ENCODE peak calls at places on chromosome 13, in four cellular contexts. P is Caco-2, K is uterus, S is fibroblast of lung. E is an unnamed sample.
A peak's percentile ranks its signal among the peaks of the same experiment; 100 is the strongest.

GRCh38 chr13:35744566-35745203 is 268.2 kb upstream of the MAB21L1 start:
- DNase-seq in P (no peak), K (no peak), S (peak; percentile 48), E (no peak)

GRCh38 chr13:38902551-38902950 is 88.1 kb downstream of the STOML3 start:
- DNase-seq in P (no peak), K (no peak), S (no peak), E (no peak)

GRCh38 chr13:106357198-106357597 is 178.3 kb downstream of the EFNB2 start:
- DNase-seq in P (no peak), K (no peak), S (no peak), E (no peak)

GRCh38 chr13:36789730-36790129 is 29.3 kb upstream of the RFXAP start:
- DNase-seq in P (no peak), K (no peak), S (no peak), E (no peak)

GRCh38 chr13:45847554-45848224 is 3.9 kb downstream of the SIAH3 start:
- DNase-seq in P (no peak), K (no peak), S (peak; percentile 34), E (peak; percentile 75)

GRCh38 chr13:48156466-48156865 is 61.6 kb upstream of the MED4 start:
- DNase-seq in P (no peak), K (no peak), S (no peak), E (peak; percentile 86)

GRCh38 chr13:94239135-94239534 is 240.3 kb downstream of the DCT start:
- DNase-seq in P (no peak), K (no peak), S (peak; percentile 88), E (peak; percentile 7)

GRCh38 chr13:27663947-27664346 is 42.3 kb downstream of the POLR1D start:
- DNase-seq in P (no peak), K (no peak), S (no peak), E (no peak)

GRCh38 chr13:37303610-37304009 is 198.1 kb upstream of the CSNK1A1L start:
- DNase-seq in P (no peak), K (no peak), S (no peak), E (no peak)

GRCh38 chr13:69306766-69307165 is 800.9 kb upstream of the ATXN8OS start:
- DNase-seq in P (no peak), K (no peak), S (no peak), E (no peak)

GRCh38 chr13:113766035-113766800 is 7.2 kb downstream of the TMEM255B start:
- DNase-seq in P (no peak), K (no peak), S (no peak), E (no peak)

GRCh38 chr13:24270639-24271131 is 38.7 kb upstream of the C1QTNF9 start:
- DNase-seq in P (peak; percentile 51), K (peak; percentile 39), S (peak; percentile 62), E (peak; percentile 80)

GRCh38 chr13:33953203-33953602 is 135.3 kb downstream of the RFC3 start:
- DNase-seq in P (no peak), K (no peak), S (peak; percentile 83), E (no peak)

GRCh38 chr13:20980420-20980819 is 77.9 kb upstream of the XPO4 start:
- DNase-seq in P (no peak), K (no peak), S (no peak), E (no peak)

GRCh38 chr13:54758795-54759194 is 1730.2 kb downstream of the OLFM4 start:
- DNase-seq in P (no peak), K (no peak), S (no peak), E (no peak)

GRCh38 chr13:23631676-23632622 is 61.7 kb downstream of the TNFRSF19 start:
- DNase-seq in P (peak; percentile 49), K (no peak), S (no peak), E (no peak)

GRCh38 chr13:109476001-109476400 is 310.4 kb downstream of the IRS2 start:
- DNase-seq in P (no peak), K (no peak), S (no peak), E (no peak)

GRCh38 chr13:100767192-100767591 is 92.6 kb upstream of the TMTC4 start:
- DNase-seq in P (no peak), K (no peak), S (no peak), E (no peak)

GRCh38 chr13:79870123-79870522 is 389.2 kb downstream of the NDFIP2 start:
- DNase-seq in P (no peak), K (no peak), S (peak; percentile 36), E (no peak)

GRCh38 chr13:45121421-45121820 is 1.1 kb downstream of the GTF2F2 start:
- DNase-seq in P (peak; percentile 10), K (no peak), S (peak; percentile 43), E (no peak)

GRCh38 chr13:79987761-79988160 is 353.2 kb downstream of the SPRY2 start:
- DNase-seq in P (no peak), K (no peak), S (no peak), E (no peak)

GRCh38 chr13:98768522-98768921 is 16.1 kb upstream of the SLC15A1 start:
- DNase-seq in P (no peak), K (no peak), S (no peak), E (no peak)

GRCh38 chr13:113729329-113730019 is 29.6 kb upstream of the TMEM255B start:
- DNase-seq in P (no peak), K (no peak), S (peak; percentile 14), E (no peak)

GRCh38 chr13:58298556-58299135 is 667.1 kb downstream of the PCDH17 start:
- DNase-seq in P (no peak), K (no peak), S (no peak), E (no peak)

GRCh38 chr13:112238436-112238995 is 137.6 kb upstream of the SPACA7 start:
- DNase-seq in P (no peak), K (no peak), S (no peak), E (no peak)

GRCh38 chr13:33262554-33262953 is 23.0 kb downstream of the STARD13 start:
- DNase-seq in P (no peak), K (no peak), S (no peak), E (no peak)

GRCh38 chr13:59890064-59890463 is 273.7 kb downstream of the DIAPH3 start:
- DNase-seq in P (no peak), K (no peak), S (no peak), E (no peak)

GRCh38 chr13:108902557-108903155 is 273.2 kb downstream of the MYO16 start:
- DNase-seq in P (no peak), K (no peak), S (no peak), E (no peak)

GRCh38 chr13:108227651-108228272 is 9.6 kb downstream of the ABHD13 start:
- DNase-seq in P (peak; percentile 60), K (no peak), S (peak; percentile 18), E (peak; percentile 46)

GRCh38 chr13:59112375-59112774 is 1051.4 kb downstream of the DIAPH3 start:
- DNase-seq in P (no peak), K (no peak), S (peak; percentile 100), E (no peak)

GRCh38 chr13:22848539-22849052 is 332.2 kb upstream of the SGCG start:
- DNase-seq in P (peak; percentile 33), K (no peak), S (no peak), E (no peak)

GRCh38 chr13:53250272-53250875 is 221.8 kb downstream of the OLFM4 start:
- DNase-seq in P (peak; percentile 72), K (no peak), S (peak; percentile 61), E (peak; percentile 22)

GRCh38 chr13:21022694-21023325 is 38.6 kb downstream of the LATS2 start:
- DNase-seq in P (peak; percentile 30), K (no peak), S (no peak), E (no peak)

DNA sequence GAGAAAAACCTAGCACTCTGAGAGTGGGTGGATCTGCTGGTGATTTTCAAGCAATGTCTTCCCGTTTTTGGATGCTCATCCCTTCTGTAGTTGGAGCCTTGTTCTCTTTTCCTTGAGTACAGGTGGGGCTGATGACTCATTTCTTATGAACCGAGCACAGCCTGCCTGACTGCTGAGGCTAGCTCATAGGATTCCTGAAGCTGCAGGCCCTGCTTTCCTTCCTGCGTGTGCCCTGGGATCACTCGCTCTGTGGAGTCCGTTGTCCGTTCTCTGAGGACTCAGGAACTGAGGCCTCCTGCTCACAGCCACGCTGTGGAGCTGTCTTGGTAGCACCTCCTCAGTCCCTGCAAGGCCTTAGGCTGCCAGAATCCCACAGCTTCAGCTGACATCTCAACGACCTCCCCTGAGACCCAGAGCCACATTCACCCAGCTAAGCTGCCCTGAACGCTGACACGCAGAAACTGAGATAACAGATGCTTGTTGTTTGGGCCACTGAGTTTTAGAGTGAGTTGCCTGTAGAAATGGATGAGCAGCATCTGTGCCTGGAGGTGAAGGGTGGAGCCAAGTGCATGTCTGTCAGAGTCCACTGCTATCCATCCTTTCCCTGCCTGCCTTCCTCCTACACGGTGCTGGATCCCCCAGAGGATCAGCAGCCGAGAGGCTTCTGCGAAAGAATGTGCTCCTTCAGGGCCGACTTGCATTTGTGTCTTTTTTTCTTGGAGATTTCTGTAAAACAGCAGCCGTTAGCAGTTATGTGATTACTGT is 73.0 kb downstream of the ARHGEF7 start:
- DNase-seq in P (no peak), K (no peak), S (peak; percentile 72), E (no peak)
- H3K4me1 ChIP-seq in P (no peaks in the 10 kb centered on the region), K (no peaks in the 10 kb centered on the region), S (peaks cover 17% of the 10 kb centered on the region), E (peaks cover 74% of the 10 kb centered on the region)

GRCh38 chr13:18959229-18959628 is 222.4 kb downstream of the TUBA3C start:
- DNase-seq in P (no peak), K (no peak), S (no peak), E (no peak)
- H3K9me3 ChIP-seq in P (peaks cover 16% of the 10 kb centered on the region), K (no peaks in the 10 kb centered on the region), S (no peaks in the 10 kb centered on the region), E (no peaks in the 10 kb centered on the region)

GRCh38 chr13:51817717-51818116 is 13.8 kb upstream of the DHRS12 start:
- DNase-seq in P (no peak), K (no peak), S (no peak), E (no peak)

GRCh38 chr13:51818771-51819511 is 15.0 kb upstream of the DHRS12 start:
- DNase-seq in P (no peak), K (no peak), S (peak; percentile 40), E (no peak)

GRCh38 chr13:51821666-51822065 is 17.7 kb upstream of the DHRS12 start:
- DNase-seq in P (no peak), K (no peak), S (no peak), E (peak; percentile 52)

GRCh38 chr13:51818276-51818675 is 14.3 kb upstream of the DHRS12 start:
- DNase-seq in P (no peak), K (no peak), S (no peak), E (no peak)

GRCh38 chr13:51819544-51819943 is 15.6 kb upstream of the DHRS12 start:
- DNase-seq in P (no peak), K (no peak), S (no peak), E (no peak)
- H3K4me1 ChIP-seq in P (no peaks in the 10 kb centered on the region), K (no peaks in the 10 kb centered on the region), S (no peaks in the 10 kb centered on the region), E (peaks cover 95% of the 10 kb centered on the region)

GRCh38 chr13:18953139-18953930 is 228.3 kb downstream of the TUBA3C start:
- DNase-seq in P (no peak), K (no peak), S (no peak), E (no peak)

GRCh38 chr13:18956473-18957078 is 225.0 kb downstream of the TUBA3C start:
- DNase-seq in P (no peak), K (no peak), S (no peak), E (no peak)

GRCh38 chr13:18951412-18951811 is 230.2 kb downstream of the TUBA3C start:
- DNase-seq in P (no peak), K (no peak), S (no peak), E (no peak)

GRCh38 chr13:18952225-18953016 is 229.2 kb downstream of the TUBA3C start:
- DNase-seq in P (no peak), K (no peak), S (no peak), E (no peak)

GRCh38 chr13:18954254-18954653 is 227.4 kb downstream of the TUBA3C start:
- DNase-seq in P (no peak), K (no peak), S (no peak), E (no peak)
- H3K9me3 ChIP-seq in P (peaks cover 16% of the 10 kb centered on the region), K (no peaks in the 10 kb centered on the region), S (no peaks in the 10 kb centered on the region), E (no peaks in the 10 kb centered on the region)

E was measured in CD4-positive, alpha-beta memory T cell.